ENCODE peak calls at places on chromosomes 12 and 14, in seven cellular contexts. S is astrocyte, L is lower lobe of right lung, I is endodermal cell, Z is ovary, H is left ventricle myocardium inferior, T is K562. D is an unnamed sample. For H3K9me3, the result is how much of the 10 kb centered on the place peaks cover.

GRCh38 chr14:74846968-74847549 is 28.9 kb downstream of the PROX2 start:
- DNase-seq in T (no peak), Z (no peak), L (no peak), S (peak), H (no peak), I (no peak), D (no peak)

GRCh38 chr12:12333407-12333831 is 16.6 kb downstream of the MANSC1 start:
- DNase-seq in Z (peak), I (no peak), L (no peak), S (peak), T (no peak), H (no peak), D (no peak)

GRCh38 chr12:133129368-133130037 is 571 bp downstream of the ZNF891 start:
- DNase-seq in T (no peak), L (no peak), Z (no peak), I (peak), H (no peak), S (peak), D (peak)

GRCh38 chr12:130764475-130765185 is 48.5 kb upstream of the RIMBP2 start:
- DNase-seq in L (no peak), Z (no peak), S (peak), H (no peak), I (peak), T (peak), D (no peak)

GRCh38 chr12:31702047-31702446 is 26.8 kb downstream of the AMN1 start:
- DNase-seq in Z (no peak), L (no peak), S (peak), T (no peak), I (peak), H (no peak), D (peak)

GRCh38 chr12:113333111-113333750 is 1.7 kb downstream of the SLC8B1 start:
- DNase-seq in L (no peak), H (no peak), I (no peak), Z (no peak), T (no peak), S (no peak), D (no peak)

GRCh38 chr12:112977641-112978040 is 678 bp upstream of the OAS2 start:
- DNase-seq in H (peak), I (no peak), S (no peak), Z (no peak), T (no peak), L (no peak), D (no peak)

GRCh38 chr12:78885466-78885865 is 20.9 kb downstream of the SYT1 start:
- DNase-seq in Z (no peak), L (no peak), T (no peak), S (peak), H (no peak), I (peak), D (peak)

DNA sequence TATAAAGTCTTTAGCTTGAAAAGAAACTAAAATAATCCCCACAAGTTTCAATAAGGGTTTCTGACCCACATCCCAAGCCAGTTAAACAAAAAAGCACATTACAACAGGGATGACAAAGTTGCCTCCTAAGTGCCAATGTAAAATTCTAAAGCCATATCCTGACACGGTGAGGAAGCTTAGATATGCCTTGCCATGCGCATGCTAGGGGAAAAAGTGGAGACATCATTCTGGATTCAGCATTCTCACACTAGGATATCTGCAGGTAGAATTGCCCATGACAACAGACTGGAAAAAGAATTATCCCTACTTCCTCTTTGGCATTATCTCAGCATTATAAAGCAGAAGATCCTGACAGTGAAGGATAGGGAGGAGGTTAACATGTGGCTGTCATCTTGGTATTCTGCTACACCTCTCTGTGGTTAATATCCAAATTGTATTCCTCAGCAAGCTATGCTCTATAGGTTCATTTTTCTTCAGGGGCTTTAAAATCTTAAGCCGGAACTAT is 4.9 kb downstream of the DUSP6 start:
- DNase-seq in T (no peak), I (no peak), L (no peak), Z (no peak), H (no peak), S (no peak), D (no peak)
- H3K4me3 ChIP-seq in T (no peak), I (peak), L (peak), Z (no peak), H (peak), S (no peak), D (no peak)

DNA sequence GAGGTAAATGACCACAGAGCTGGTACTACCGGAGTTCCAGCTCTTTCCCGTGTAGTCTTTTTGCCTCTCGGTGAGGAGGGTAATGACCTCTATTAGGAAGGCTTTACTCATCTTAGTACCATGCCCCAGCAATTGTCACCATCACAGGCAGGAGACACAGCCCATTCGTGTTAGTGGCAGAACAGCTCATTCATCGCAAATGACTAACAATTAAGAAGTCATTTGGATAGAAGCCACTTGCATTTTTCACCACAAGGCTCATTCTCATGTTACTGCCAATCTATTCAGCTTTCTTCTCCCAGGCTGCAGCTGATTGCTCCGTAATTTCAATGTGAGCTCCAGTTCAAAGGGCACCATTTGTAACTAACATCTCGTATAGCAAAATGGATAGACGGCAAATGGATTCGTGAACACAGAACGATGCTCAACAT is 718.8 kb upstream of the TMEM132C start:
- DNase-seq in I (no peak), L (no peak), T (no peak), S (peak), Z (no peak), H (no peak), D (no peak)
- TF ChIP-seq CTCF in I (no peak), L (no peak), T (no peak), S (no peak), Z (no peak), H (no peak), D (no peak)

GRCh38 chr12:75020068-75020557 is 189.5 kb downstream of the KCNC2 start:
- DNase-seq in S (peak), H (no peak), T (no peak), I (no peak), L (no peak), Z (no peak), D (no peak)
- H3K9me3 ChIP-seq in S (under half), H (half or more), T (under half), I (under half), L (half or more), Z (under half), D (under half)

DNA sequence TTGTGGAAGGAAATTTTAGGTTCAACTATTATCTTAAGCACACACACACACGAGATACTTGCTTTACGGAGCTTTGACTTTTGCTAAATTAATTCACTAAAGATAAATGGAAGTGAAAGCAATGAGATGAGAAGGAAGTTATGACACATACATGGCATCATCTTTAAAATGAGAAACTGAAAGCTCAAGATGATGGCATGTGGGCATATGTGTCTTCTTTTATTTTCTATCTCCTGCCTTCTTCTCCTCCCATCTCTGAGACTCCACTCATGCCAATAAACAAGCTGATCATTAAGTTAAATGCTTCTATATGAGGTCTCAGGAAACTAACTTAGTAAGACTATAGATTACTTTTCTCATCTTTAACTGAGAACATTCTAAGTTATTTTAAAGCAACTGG is 216.7 kb downstream of the MED13L start:
- DNase-seq in I (no peak), Z (no peak), T (no peak), H (no peak), L (no peak), S (no peak), D (no peak)
- H3K4me3 ChIP-seq in I (no peak), Z (no peak), T (no peak), H (no peak), L (no peak), S (no peak), D (no peak)

GRCh38 chr12:88228720-88229119 is 86.6 kb downstream of the TMTC3 start:
- DNase-seq in S (no peak), H (no peak), T (no peak), Z (no peak), I (no peak), L (no peak), D (no peak)
- TF ChIP-seq CTCF in S (no peak), H (no peak), T (peak), Z (no peak), I (peak), L (no peak), D (no peak)

DNA sequence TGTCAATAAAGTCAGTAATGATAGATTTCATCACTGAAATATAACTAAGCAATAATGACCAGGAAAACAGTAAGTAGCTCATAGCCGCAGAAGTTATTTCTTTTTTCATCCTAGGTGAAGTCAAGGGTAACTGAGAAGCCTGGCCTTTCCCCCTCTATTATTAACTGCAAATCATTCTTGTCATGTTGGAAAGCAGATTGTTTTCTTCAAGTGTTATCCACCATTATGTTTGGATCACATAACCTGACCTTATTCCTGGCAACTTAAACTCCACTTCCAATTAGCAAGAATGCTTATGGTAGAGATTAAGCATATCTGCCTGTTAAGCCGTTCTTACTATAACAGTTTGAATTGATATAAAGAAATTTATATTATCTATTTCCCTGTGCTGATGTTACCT is 603.3 kb upstream of the FOXG1 start:
- DNase-seq in H (no peak), I (no peak), L (no peak), S (no peak), Z (no peak), T (no peak), D (no peak)
- H3K9me3 ChIP-seq in H (under half), I (under half), L (under half), S (under half), Z (under half), T (under half), D (under half)

DNA sequence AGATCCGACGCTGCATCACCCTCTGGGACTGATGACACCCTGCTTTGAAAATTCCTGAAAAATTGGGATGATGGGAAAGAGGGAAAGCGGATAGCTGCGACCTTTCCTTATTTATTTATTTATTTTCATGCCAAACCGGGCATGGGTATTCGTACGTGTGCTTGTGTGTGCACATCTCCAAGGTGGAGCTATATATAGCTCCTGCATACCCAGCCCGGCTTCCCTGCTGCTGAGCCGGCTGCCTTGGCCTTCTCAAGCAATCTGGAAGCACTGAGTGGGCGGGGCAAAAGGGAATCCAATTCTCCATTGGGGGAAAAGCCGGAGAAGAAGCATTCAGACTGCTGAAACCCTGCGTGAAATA is 1.2 kb downstream of the CNTN1 start:
- DNase-seq in Z (peak), I (peak), L (peak), H (no peak), S (no peak), T (no peak), D (peak)
- H3K4me3 ChIP-seq in Z (peak), I (peak), L (peak), H (peak), S (no peak), T (no peak), D (peak)